ENCODE peak calls at places on chromosome 18, in seven cellular contexts. R, W, U, B, I, A and O are unnamed samples.

GRCh38 chr18:62939925-62940324 is 224.6 kb downstream of the PHLPP1 start:
- DNase-seq in I (no peak), R (no peak), U (no peak), W (no peak), A (no peak), B (no peak), O (no peak)

GRCh38 chr18:79866889-79867574 is 69.3 kb downstream of the KCNG2 start:
- DNase-seq in I (no peak), R (no peak), W (no peak), B (no peak), U (no peak), A (no peak), O (peak; percentile 18)

GRCh38 chr18:3140986-3141639 is 78.7 kb downstream of the MYOM1 start:
- DNase-seq in I (no peak), U (no peak), A (no peak), W (no peak), B (no peak), R (no peak), O (no peak)

GRCh38 chr18:40437517-40437916 is 1517.5 kb upstream of the PIK3C3 start:
- DNase-seq in B (no peak), W (no peak), U (no peak), R (no peak), I (no peak), A (no peak), O (no peak)

GRCh38 chr18:24138884-24139616 is at the start of gene CABYR:
- DNase-seq in U (no peak), R (peak; percentile 12), B (peak; percentile 9), A (peak; percentile 96), I (no peak), W (peak; percentile 88), O (peak; percentile 35)

GRCh38 chr18:31943895-31944816 is 1.2 kb upstream of the TRAPPC8 start:
- DNase-seq in A (no peak), R (no peak), W (no peak), B (no peak), U (no peak), I (no peak), O (no peak)

GRCh38 chr18:38019292-38019691 is 453.7 kb upstream of the CELF4 start:
- DNase-seq in A (no peak), R (no peak), U (no peak), W (no peak), B (no peak), I (no peak), O (no peak)

GRCh38 chr18:78658531-78658930 is 321.1 kb upstream of the SALL3 start:
- DNase-seq in A (no peak), R (no peak), U (no peak), I (no peak), B (no peak), W (no peak), O (no peak)

GRCh38 chr18:29874519-29875098 is 1167.9 kb downstream of the DSC3 start:
- DNase-seq in B (peak; percentile 52), A (no peak), I (peak; percentile 11), R (no peak), W (peak; percentile 23), U (peak; percentile 10), O (peak; percentile 9)

GRCh38 chr18:77073336-77074093 is 59.1 kb downstream of the MBP start:
- DNase-seq in I (no peak), B (no peak), R (no peak), A (no peak), W (no peak), U (no peak), O (no peak)

GRCh38 chr18:9428862-9429661 is 46.3 kb upstream of the RALBP1 start:
- DNase-seq in A (no peak), W (no peak), B (no peak), I (no peak), R (no peak), U (no peak), O (no peak)
- TF ChIP-seq JUND in A (no peak), W (no peak), B (no peak), I (no peak), R (no peak), U (no peak), O (no peak)

DNA sequence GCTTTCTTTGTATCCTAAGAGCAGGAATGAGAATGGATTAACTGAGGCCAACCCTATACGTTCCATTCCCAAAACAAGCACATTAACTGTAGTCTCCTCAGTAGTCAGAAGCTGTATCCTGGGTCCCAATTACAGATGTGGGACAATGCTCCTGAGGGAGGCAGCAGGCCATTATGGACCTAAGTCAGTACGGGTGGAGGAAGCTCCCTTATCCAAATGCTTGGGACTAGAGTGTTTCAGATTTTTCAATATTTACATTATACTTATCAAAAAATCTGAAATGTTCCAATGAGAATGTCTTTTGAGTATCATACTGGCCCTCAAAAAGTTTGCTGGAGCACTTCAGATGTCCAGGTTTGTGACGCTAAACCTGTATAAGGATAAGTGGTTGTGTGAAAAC is 90.1 kb downstream of the PRELID3A start:
- DNase-seq in A (no peak), B (no peak), W (no peak), U (no peak), R (no peak), I (no peak), O (no peak)
- TF ChIP-seq JUND in A (no peak), B (no peak), W (no peak), U (no peak), R (no peak), I (no peak), O (no peak)

GRCh38 chr18:22165603-22166069 is 3.8 kb upstream of the GATA6 start:
- DNase-seq in W (no peak), I (no peak), B (no peak), A (peak; percentile 55), R (no peak), U (no peak), O (no peak)

GRCh38 chr18:22166070-22166972 is 3.1 kb upstream of the GATA6 start:
- DNase-seq in B (no peak), A (peak; percentile 53), R (no peak), U (no peak), W (peak; percentile 33), I (no peak), O (no peak)

GRCh38 chr18:22164337-22165048 is 4.9 kb upstream of the GATA6 start:
- DNase-seq in W (no peak), B (no peak), U (no peak), I (no peak), A (no peak), R (no peak), O (no peak)

GRCh38 chr18:22163432-22163831 is 6.0 kb upstream of the GATA6 start:
- DNase-seq in A (no peak), W (no peak), R (no peak), I (no peak), U (no peak), B (no peak), O (no peak)

GRCh38 chr18:22165049-22165602 is 4.3 kb upstream of the GATA6 start:
- DNase-seq in W (peak; percentile 33), B (no peak), I (no peak), A (peak; percentile 73), U (no peak), R (no peak), O (no peak)
- TF ChIP-seq JUND in W (no peak), B (no peak), I (no peak), A (no peak), U (no peak), R (no peak), O (no peak)

GRCh38 chr18:49241852-49242251 is 218.6 kb downstream of the DYM start:
- DNase-seq in A (no peak), W (no peak), U (no peak), R (no peak), B (no peak), I (no peak), O (no peak)

GRCh38 chr18:49237031-49237430 is 223.4 kb downstream of the DYM start:
- DNase-seq in A (no peak), U (no peak), R (no peak), I (no peak), B (no peak), W (no peak), O (no peak)

GRCh38 chr18:49243391-49243790 is 217.1 kb downstream of the DYM start:
- DNase-seq in A (no peak), W (no peak), U (no peak), B (no peak), I (no peak), R (no peak), O (no peak)

GRCh38 chr18:49234984-49235383 is 225.5 kb downstream of the DYM start:
- DNase-seq in B (no peak), A (no peak), U (no peak), R (no peak), I (no peak), W (no peak), O (no peak)

DNA sequence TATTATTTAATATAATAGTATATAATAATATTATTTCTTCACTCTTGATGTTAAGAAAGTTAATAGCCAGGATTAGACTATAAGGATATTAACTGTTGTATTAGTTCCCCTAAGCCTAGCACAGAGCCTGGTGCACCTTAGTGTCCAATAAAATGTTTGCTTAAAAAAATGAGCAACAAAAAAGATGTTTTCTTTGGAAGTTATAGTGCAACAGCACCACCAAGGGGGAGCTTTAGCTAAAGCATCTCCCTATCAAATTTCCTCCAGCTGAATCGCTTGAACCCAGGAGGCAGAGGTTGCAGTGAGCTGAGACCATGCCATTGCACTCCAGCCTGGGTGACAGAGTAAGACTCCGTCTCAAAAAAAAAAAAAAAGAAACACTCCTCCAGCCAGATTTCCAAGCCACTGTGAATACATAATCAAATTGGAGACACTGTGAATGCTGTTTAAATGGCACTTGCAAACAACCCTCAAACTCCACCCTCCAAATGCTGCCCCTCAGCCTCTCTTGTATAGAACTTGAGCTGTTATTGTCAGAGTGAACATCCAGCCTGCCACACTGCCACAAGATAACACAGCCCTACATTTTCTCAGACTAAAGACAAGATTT is 221.9 kb downstream of the DYM start:
- DNase-seq in R (no peak), A (no peak), U (peak; percentile 13), I (peak; percentile 6), B (peak; percentile 38), W (peak; percentile 44), O (no peak)
- TF ChIP-seq JUND in R (no peak), A (no peak), U (no peak), I (no peak), B (no peak), W (no peak), O (no peak)

DNA sequence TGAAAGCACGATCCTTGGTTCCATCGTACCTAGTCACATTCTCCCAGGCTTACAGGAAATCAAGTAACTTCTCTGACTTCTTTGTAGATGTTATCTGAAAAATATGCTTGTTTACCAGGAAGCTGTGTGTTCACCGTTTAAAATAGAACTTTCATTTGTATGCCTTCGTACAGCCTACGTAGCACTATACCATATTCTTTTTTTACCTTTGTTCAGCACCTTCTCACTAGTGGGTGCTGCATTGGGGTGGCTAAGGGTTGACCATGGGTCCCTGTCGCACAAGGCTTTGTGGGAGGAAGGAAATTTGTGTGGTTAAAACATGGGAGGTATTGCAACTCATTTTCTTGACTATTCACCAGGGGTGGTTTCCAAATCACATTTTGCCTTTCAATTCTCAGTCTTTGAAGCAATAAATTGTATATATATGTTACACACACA is 16.6 kb downstream of the MALT1 start:
- DNase-seq in A (no peak), U (no peak), B (no peak), R (peak; percentile 73), I (no peak), W (no peak), O (no peak)
- TF ChIP-seq JUND in A (no peak), U (no peak), B (no peak), R (no peak), I (no peak), W (no peak), O (no peak)

DNA sequence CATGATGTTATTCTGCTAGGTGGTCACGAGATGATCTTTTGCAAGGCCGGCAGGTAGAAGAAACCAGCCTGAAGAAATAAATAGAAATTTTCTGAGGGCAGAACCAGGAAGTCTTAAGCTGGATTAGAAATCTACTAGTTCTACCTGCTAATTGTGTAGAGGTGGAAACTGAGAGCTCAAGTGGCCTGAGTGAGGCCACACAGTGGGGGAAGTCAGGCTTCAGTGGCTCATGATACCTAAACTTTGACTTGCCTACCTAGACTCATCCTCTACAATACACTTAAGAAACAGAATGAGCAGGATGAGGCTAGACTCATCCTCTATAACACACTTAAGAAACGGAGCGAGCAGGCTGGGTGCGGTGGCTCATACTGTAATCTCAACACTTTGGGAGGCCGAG is 134.9 kb upstream of the NDUFV2 start:
- DNase-seq in U (no peak), R (no peak), I (no peak), W (no peak), B (no peak), A (no peak), O (no peak)
- TF ChIP-seq JUND in U (no peak), R (no peak), I (no peak), W (no peak), B (no peak), A (no peak), O (no peak)